ENCODE peak calls at places on chromosomes 11 and 22, in four cellular contexts. G, U, L and X are unnamed samples.
A peak's percentile ranks its signal among the peaks of the same experiment; 100 is the strongest.

GRCh38 chr22:26548303-26548702 is 36.0 kb upstream of the TFIP11 start:
- DNase-seq in U (no peak), G (no peak), L (no peak), X (no peak)

GRCh38 chr11:110373061-110373702 is 56.6 kb upstream of the FDX1 start:
- DNase-seq in L (no peak), G (peak; percentile 92), U (no peak), X (peak; percentile 38)

GRCh38 chr22:16932577-16932976 is 75.4 kb downstream of the GAB4 start:
- DNase-seq in L (no peak), U (no peak), G (no peak), X (no peak)

GRCh38 chr11:36126703-36127102 is 162.5 kb downstream of the COMMD9 start:
- DNase-seq in L (no peak), U (no peak), G (no peak), X (no peak)

GRCh38 chr11:44833869-44834452 is 107.2 kb downstream of the TSPAN18 start:
- DNase-seq in G (no peak), U (peak; percentile 45), L (no peak), X (no peak)

GRCh38 chr22:38796262-38796957 is 2.5 kb upstream of the DNAL4 start:
- DNase-seq in U (no peak), L (no peak), G (no peak), X (no peak)

GRCh38 chr11:61701298-61701993 is 21.3 kb downstream of the DAGLA start:
- DNase-seq in L (peak; percentile 67), U (peak; percentile 64), G (no peak), X (no peak)

GRCh38 chr11:22898036-22898435 is 37.8 kb upstream of the CCDC179 start:
- DNase-seq in U (no peak), L (no peak), G (no peak), X (no peak)

GRCh38 chr11:77113382-77114088 is 10.9 kb downstream of the OMP start:
- DNase-seq in U (peak; percentile 74), L (peak; percentile 59), G (no peak), X (peak; percentile 21)

GRCh38 chr11:18704045-18704645 is 5.6 kb downstream of the TMEM86A start:
- DNase-seq in U (no peak), G (no peak), L (no peak), X (no peak)

GRCh38 chr11:92663539-92663938 is 305.9 kb upstream of the MTNR1B start:
- DNase-seq in L (no peak), U (no peak), G (no peak), X (no peak)

GRCh38 chr22:34950480-34950879 is 115.5 kb upstream of the ISX start:
- DNase-seq in L (no peak), U (no peak), G (no peak), X (no peak)

GRCh38 chr22:17149073-17149815 is 9.8 kb downstream of the HDHD5 start:
- DNase-seq in G (no peak), L (no peak), U (no peak), X (peak; percentile 31)

GRCh38 chr11:66912963-66913362 is 45.2 kb downstream of the PC start:
- DNase-seq in G (no peak), L (no peak), U (no peak), X (no peak)

DNA sequence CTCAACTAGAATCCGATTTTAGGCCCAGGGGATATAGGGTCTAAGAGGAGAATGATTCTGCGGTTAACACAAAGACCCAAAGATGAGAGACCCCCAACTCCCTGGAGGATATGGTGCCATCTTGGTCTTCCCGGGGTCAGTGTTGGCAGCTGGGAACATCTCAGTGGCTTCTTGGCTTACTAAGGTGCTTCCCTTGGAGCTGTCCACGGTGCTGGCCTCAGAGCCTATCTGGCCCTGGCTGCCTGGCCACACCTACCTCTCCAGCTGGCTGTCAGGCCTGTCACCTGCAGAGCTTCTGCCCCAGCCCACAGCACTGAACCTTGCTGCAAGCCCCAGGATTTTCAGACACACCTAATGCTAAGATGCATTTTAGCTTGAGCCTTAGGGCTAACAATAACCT is 70.7 kb upstream of the THY1 start:
- DNase-seq in G (no peak), L (peak; percentile 72), U (no peak), X (peak; percentile 15)
- TF ChIP-seq REST in G (peak; percentile 89), L (peak; percentile 98), U (peak; percentile 96), X (peak; percentile 96)

GRCh38 chr11:134033696-134034491 is 35.0 kb upstream of the JAM3 start:
- DNase-seq in U (peak; percentile 88), G (no peak), L (peak; percentile 58), X (no peak)

GRCh38 chr11:134038897-134039470 is 29.9 kb upstream of the JAM3 start:
- DNase-seq in L (no peak), G (no peak), U (no peak), X (no peak)

GRCh38 chr11:134034496-134035381 is 34.1 kb upstream of the JAM3 start:
- DNase-seq in G (no peak), L (no peak), U (no peak), X (no peak)

GRCh38 chr11:134037093-134037908 is 31.6 kb upstream of the JAM3 start:
- DNase-seq in U (peak; percentile 84), G (peak; percentile 7), L (peak; percentile 63), X (no peak)

DNA sequence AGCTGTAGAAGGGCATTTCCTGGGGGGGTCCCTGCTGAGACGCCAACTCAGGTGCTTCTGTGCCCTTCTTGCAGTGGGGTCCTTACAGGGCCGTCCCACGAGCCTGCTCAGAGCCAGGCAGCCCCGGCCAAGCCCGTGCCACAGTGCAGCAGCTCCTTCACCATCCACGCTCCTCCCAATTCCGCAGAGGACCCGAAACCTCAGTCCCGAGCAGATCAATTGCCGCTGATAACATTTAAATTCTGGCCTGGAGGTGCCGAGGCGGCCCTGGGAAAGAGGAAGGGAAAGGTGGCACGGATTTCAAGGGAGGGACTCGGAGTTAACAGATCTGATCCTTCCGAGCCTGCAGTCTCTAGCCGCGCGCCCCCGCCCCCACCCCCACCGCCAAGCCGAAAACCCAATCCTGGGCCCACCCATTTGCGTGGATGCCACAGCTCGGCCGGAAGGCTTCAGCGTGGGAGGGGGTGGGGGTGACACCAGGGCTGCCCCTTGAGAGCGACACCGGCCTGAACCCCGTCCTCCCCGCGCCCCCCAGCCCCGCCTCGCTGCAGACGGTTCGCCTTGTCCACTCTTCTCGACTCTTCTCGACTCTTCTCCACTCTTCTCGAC is 32.3 kb upstream of the JAM3 start:
- DNase-seq in U (peak; percentile 65), G (no peak), L (no peak), X (no peak)
- H3K27ac ChIP-seq in U (peak overlapping the region; percentile 91), G (no peak overlapping the region), L (no peak overlapping the region), X (no peak overlapping the region)

GRCh38 chr11:69048056-69048717 is 545 bp upstream of the TPCN2 start:
- DNase-seq in G (no peak), U (no peak), L (no peak), X (no peak)

GRCh38 chr11:69048718-69049489 is at the start of gene TPCN2:
- DNase-seq in G (peak; percentile 85), L (peak; percentile 100), U (peak; percentile 100), X (peak; percentile 98)

GRCh38 chr11:69051381-69052342 is 2.9 kb downstream of the TPCN2 start:
- DNase-seq in G (no peak), L (no peak), U (no peak), X (no peak)

GRCh38 chr11:69050592-69051380 is 2.1 kb downstream of the TPCN2 start:
- DNase-seq in U (no peak), G (no peak), L (no peak), X (no peak)

DNA sequence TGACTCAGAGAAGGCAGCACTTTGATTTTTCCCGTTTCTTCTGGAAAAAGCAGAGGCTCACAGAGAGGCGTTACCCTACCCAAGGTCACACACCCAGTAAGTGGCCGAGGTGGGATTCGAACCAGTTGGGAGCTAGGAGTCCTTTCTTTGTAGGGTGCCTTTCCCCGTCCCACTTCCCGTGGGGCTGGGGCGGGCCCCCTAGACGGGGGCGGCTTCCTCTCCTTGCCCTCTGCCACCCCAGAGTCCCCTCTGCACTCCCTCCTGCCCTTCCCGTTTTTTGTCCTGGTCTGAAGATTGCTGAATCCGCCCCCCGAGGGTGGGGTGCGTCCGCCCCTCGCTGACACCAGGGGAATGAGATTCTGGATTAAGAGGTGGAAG is 747 bp downstream of the TPCN2 start:
- DNase-seq in G (no peak), U (peak; percentile 48), L (no peak), X (no peak)
- TF ChIP-seq GABPA in G (no peak), U (no peak), L (no peak), X (no peak)

DNA sequence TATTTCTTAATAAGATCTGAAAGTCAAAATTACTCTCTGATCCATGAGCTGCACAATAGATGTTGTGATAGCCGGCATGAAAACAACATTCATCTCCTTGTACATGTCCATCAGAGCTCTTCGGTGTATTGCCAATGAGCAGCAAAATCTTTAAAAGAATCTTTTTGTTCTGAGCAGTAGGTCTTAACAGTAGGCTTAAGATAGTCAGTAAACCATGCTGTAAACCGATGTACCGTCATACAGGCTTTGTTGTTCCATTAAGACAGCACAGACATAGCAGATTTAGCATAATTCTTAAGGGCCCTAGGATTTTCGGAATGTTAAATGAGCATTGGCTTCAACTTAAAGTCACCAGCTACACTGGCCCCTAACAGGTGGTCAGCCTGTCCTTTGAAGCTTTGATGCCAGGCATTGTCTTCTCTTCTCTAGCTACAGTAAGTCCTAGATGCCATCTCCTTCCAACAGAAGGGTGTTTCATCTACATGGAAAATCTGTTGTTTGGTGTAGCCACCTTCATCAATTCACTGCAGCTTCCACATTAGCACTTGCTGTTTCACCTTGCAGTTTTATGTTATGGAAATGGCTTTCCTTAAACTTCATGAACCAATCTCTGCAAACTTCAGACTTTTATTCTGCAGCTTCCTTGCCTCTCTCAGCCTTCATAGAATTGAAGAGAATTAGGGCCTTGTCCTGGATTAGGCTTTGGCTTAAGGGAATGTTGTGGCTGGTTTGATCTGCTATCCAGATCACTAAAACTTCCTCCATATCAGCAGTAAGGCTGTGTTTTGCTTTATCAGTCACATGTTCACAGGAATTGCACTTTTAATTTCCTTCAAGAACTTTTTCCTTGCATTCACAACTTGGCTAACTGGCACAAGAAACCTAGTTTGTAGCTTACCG is 28.4 kb downstream of the RRP8 start:
- DNase-seq in G (no peak), L (no peak), U (no peak), X (no peak)
- TF ChIP-seq REST in G (no peak), L (no peak), U (no peak), X (no peak)

DNA sequence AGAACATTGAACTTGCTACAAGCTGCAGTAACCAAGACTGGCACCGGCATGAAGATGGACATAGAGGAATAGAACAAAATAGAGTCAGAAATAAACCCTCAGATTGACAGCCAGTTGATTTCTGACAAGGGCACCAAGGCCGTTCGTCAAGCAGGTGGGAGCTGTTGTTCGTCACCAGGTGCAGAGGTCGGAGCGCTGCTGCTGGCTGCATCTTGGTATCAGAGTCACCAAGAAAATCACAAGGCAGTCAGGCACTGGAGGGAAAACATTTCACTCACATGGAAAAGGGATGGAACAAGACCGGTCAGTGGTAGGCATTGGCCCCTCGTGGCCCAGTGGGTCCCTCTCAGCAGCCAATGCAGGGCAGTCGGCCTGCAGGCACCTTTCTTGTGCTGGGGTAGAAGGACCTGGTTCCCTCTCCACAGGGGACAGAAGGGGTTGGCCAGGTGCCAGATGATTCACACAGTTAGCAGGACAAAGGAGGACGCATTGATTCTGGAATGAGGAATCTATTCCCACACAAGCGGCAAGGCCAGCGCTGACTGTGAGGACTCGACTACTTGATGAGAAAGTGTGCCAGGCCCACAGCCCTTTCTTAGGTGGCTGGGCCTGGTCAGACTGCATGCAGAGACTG is 115.8 kb upstream of the FGF3 start:
- DNase-seq in L (no peak), G (no peak), U (no peak), X (no peak)
- H3K27ac ChIP-seq in L (no peak overlapping the region), G (no peak overlapping the region), U (no peak overlapping the region), X (no peak overlapping the region)

GRCh38 chr22:50456026-50456425 is 18.8 kb downstream of the SBF1 start:
- DNase-seq in U (no peak), G (no peak), L (no peak), X (no peak)
- TF ChIP-seq GABPA in U (no peak), G (no peak), L (no peak), X (no peak)

GRCh38 chr11:74615988-74616387 is 23.6 kb downstream of the POLD3 start:
- DNase-seq in L (no peak), U (no peak), G (no peak), X (no peak)
- TF ChIP-seq REST in L (no peak), U (no peak), G (no peak), X (no peak)

GRCh38 chr22:20751185-20751851 is 22.6 kb upstream of the SERPIND1 start:
- DNase-seq in G (no peak), L (no peak), U (no peak), X (no peak)
- H3K27ac ChIP-seq in G (peak overlapping the region; percentile 76), L (no peak overlapping the region), U (no peak overlapping the region), X (no peak overlapping the region)